ENCODE peak calls at places on chromosomes 16 and 17, in four cellular contexts. One of them, this sample, is unnamed.

GRCh38 chr16:8660841-8661301 is 13.5 kb upstream of the ABAT start:
- DNase-seq in GM23338: peak; percentile 94
- DNase-seq in astrocyte of the spinal cord: peak; percentile 64
- DNase-seq in gastrocnemius medialis: peak; percentile 35
- DNase-seq in this sample: no peak

GRCh38 chr17:49290690-49291326 is 60.2 kb upstream of the PHOSPHO1 start:
- DNase-seq in gastrocnemius medialis: no peak
- DNase-seq in astrocyte of the spinal cord: peak; percentile 39
- DNase-seq in GM23338: peak; percentile 71
- DNase-seq in this sample: peak; percentile 4

GRCh38 chr17:51643702-51644490 is 383.6 kb downstream of the UTP18 start:
- DNase-seq in GM23338: no peak
- DNase-seq in astrocyte of the spinal cord: no peak
- DNase-seq in gastrocnemius medialis: no peak
- DNase-seq in this sample: no peak

GRCh38 chr16:75011634-75012307 is 12.9 kb downstream of the ZNRF1 start:
- DNase-seq in gastrocnemius medialis: no peak
- DNase-seq in GM23338: no peak
- DNase-seq in astrocyte of the spinal cord: peak; percentile 92
- DNase-seq in this sample: peak; percentile 75

GRCh38 chr17:47205419-47205963 is 3.7 kb upstream of the MYL4 start:
- DNase-seq in gastrocnemius medialis: peak; percentile 60
- DNase-seq in astrocyte of the spinal cord: peak; percentile 79
- DNase-seq in GM23338: peak; percentile 44
- DNase-seq in this sample: peak; percentile 73

GRCh38 chr17:8463089-8463488 is 27.4 kb downstream of the NDEL1 start:
- DNase-seq in GM23338: no peak
- DNase-seq in gastrocnemius medialis: no peak
- DNase-seq in astrocyte of the spinal cord: peak; percentile 16
- DNase-seq in this sample: peak; percentile 20

GRCh38 chr16:2009302-2009711 is 314 bp downstream of the ZNF598 start:
- DNase-seq in gastrocnemius medialis: no peak
- DNase-seq in GM23338: no peak
- DNase-seq in astrocyte of the spinal cord: no peak
- DNase-seq in this sample: no peak

GRCh38 chr17:67030641-67031040 is 13.7 kb upstream of the CACNG1 start:
- DNase-seq in gastrocnemius medialis: no peak
- DNase-seq in GM23338: no peak
- DNase-seq in astrocyte of the spinal cord: no peak
- DNase-seq in this sample: no peak

GRCh38 chr17:44137891-44138709 is 3.6 kb upstream of the HROB start:
- DNase-seq in GM23338: peak; percentile 80
- DNase-seq in gastrocnemius medialis: peak; percentile 74
- DNase-seq in astrocyte of the spinal cord: peak; percentile 100
- DNase-seq in this sample: peak; percentile 99

GRCh38 chr17:72656114-72656763 is 436.2 kb downstream of the SLC39A11 start:
- DNase-seq in astrocyte of the spinal cord: no peak
- DNase-seq in gastrocnemius medialis: no peak
- DNase-seq in GM23338: no peak
- DNase-seq in this sample: no peak

GRCh38 chr16:49793244-49793643 is 62.7 kb downstream of the ZNF423 start:
- DNase-seq in GM23338: no peak
- DNase-seq in gastrocnemius medialis: no peak
- DNase-seq in astrocyte of the spinal cord: no peak
- DNase-seq in this sample: no peak

GRCh38 chr16:88354229-88355092 is 28.3 kb upstream of the ZNF469 start:
- DNase-seq in astrocyte of the spinal cord: no peak
- DNase-seq in gastrocnemius medialis: no peak
- DNase-seq in GM23338: no peak
- DNase-seq in this sample: no peak

GRCh38 chr16:4500283-4500682 is 24.1 kb downstream of the HMOX2 start:
- DNase-seq in gastrocnemius medialis: peak; percentile 70
- DNase-seq in GM23338: no peak
- DNase-seq in astrocyte of the spinal cord: peak; percentile 79
- DNase-seq in this sample: no peak

GRCh38 chr17:30232015-30232821 is 3.3 kb downstream of the SLC6A4 start:
- DNase-seq in gastrocnemius medialis: no peak
- DNase-seq in astrocyte of the spinal cord: no peak
- DNase-seq in GM23338: no peak
- DNase-seq in this sample: no peak

GRCh38 chr16:66030036-66030435 is 336.5 kb upstream of the CDH5 start:
- DNase-seq in GM23338: no peak
- DNase-seq in astrocyte of the spinal cord: peak; percentile 77
- DNase-seq in gastrocnemius medialis: no peak
- DNase-seq in this sample: peak; percentile 40

GRCh38 chr17:39069114-39069756 is 82.2 kb downstream of the PLXDC1 start:
- DNase-seq in astrocyte of the spinal cord: peak; percentile 38
- DNase-seq in GM23338: peak; percentile 82
- DNase-seq in gastrocnemius medialis: no peak
- DNase-seq in this sample: no peak

GRCh38 chr17:40936976-40937375 is 470 bp downstream of the KRT23 start:
- DNase-seq in GM23338: peak; percentile 20
- DNase-seq in gastrocnemius medialis: no peak
- DNase-seq in astrocyte of the spinal cord: no peak
- DNase-seq in this sample: no peak

GRCh38 chr17:73208139-73208827 is 15.4 kb downstream of the COG1 start:
- DNase-seq in gastrocnemius medialis: no peak
- DNase-seq in astrocyte of the spinal cord: no peak
- DNase-seq in GM23338: no peak
- DNase-seq in this sample: no peak

GRCh38 chr16:78932395-78932794 is 668.1 kb downstream of the MAF start:
- DNase-seq in astrocyte of the spinal cord: no peak
- DNase-seq in gastrocnemius medialis: no peak
- DNase-seq in GM23338: no peak
- DNase-seq in this sample: no peak

GRCh38 chr16:57260294-57260929 is 15.4 kb downstream of the ARL2BP start:
- DNase-seq in astrocyte of the spinal cord: peak; percentile 78
- DNase-seq in gastrocnemius medialis: no peak
- DNase-seq in GM23338: peak; percentile 79
- DNase-seq in this sample: peak; percentile 28

GRCh38 chr16:2159052-2159838 is 3.7 kb downstream of the TRAF7 start:
- DNase-seq in gastrocnemius medialis: no peak
- DNase-seq in astrocyte of the spinal cord: peak; percentile 89
- DNase-seq in GM23338: no peak
- DNase-seq in this sample: no peak

GRCh38 chr16:29806096-29806579 is at the start of gene MAZ:
- DNase-seq in astrocyte of the spinal cord: no peak
- DNase-seq in gastrocnemius medialis: no peak
- DNase-seq in GM23338: no peak
- DNase-seq in this sample: peak; percentile 81

GRCh38 chr17:81731271-81731670 is 19.2 kb downstream of the SLC25A10 start:
- DNase-seq in GM23338: no peak
- DNase-seq in gastrocnemius medialis: no peak
- DNase-seq in astrocyte of the spinal cord: peak; percentile 49
- DNase-seq in this sample: no peak

GRCh38 chr16:2969545-2970521 is 685 bp downstream of the PAQR4 start:
- DNase-seq in gastrocnemius medialis: peak; percentile 52
- DNase-seq in GM23338: peak; percentile 93
- DNase-seq in astrocyte of the spinal cord: peak; percentile 33
- DNase-seq in this sample: no peak

GRCh38 chr17:48490391-48491026 is 40.3 kb downstream of the HOXB1 start:
- DNase-seq in astrocyte of the spinal cord: no peak
- DNase-seq in gastrocnemius medialis: no peak
- DNase-seq in GM23338: no peak
- DNase-seq in this sample: no peak

GRCh38 chr16:75580-76501 is 2.2 kb upstream of the MPG start:
- DNase-seq in GM23338: peak; percentile 70
- DNase-seq in astrocyte of the spinal cord: peak; percentile 77
- DNase-seq in gastrocnemius medialis: peak; percentile 79
- DNase-seq in this sample: peak; percentile 71

GRCh38 chr16:79375351-79375750 is 225.2 kb downstream of the MAF start:
- DNase-seq in gastrocnemius medialis: no peak
- DNase-seq in astrocyte of the spinal cord: no peak
- DNase-seq in GM23338: no peak
- DNase-seq in this sample: no peak

GRCh38 chr16:68377667-68378420 is 67.0 kb downstream of the PRMT7 start:
- DNase-seq in GM23338: no peak
- DNase-seq in gastrocnemius medialis: no peak
- DNase-seq in astrocyte of the spinal cord: peak; percentile 17
- DNase-seq in this sample: peak; percentile 16

GRCh38 chr17:61579961-61580360 is 11.1 kb downstream of the NACA2 start:
- DNase-seq in gastrocnemius medialis: no peak
- DNase-seq in GM23338: peak; percentile 15
- DNase-seq in astrocyte of the spinal cord: no peak
- DNase-seq in this sample: no peak

GRCh38 chr16:31513126-31513525 is 4.9 kb upstream of the RUSF1 start:
- DNase-seq in gastrocnemius medialis: no peak
- DNase-seq in GM23338: no peak
- DNase-seq in astrocyte of the spinal cord: peak; percentile 59
- DNase-seq in this sample: peak; percentile 41

DNA sequence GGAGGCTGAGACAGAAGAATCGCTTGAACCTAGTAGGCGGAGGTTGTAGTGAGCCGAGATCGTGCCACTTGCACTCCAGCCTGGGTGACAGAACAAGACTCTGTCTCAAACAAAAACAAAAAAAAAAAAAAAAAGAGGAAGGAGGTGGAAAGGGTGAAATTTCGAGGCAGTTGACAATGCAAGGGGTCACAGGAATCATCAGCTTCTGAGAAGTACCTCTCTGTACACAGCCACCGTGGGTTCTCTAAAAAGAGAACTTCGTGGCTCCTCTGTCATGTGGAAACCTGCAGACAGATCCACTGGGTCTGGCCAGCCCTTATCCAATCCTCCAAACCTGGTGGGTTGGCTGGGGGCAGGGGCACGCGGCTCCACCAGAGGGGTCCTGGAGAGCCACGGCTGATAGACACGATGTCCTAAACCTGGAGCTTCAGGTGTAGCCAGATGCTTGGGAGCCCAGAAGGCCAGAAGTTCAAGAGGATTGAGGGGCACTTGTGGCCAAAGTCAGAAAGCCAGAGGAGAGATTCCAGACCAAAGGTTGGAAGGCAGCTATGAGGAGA is 554 bp upstream of the CD300LF start:
- DNase-seq in GM23338: no peak
- DNase-seq in astrocyte of the spinal cord: no peak
- DNase-seq in gastrocnemius medialis: no peak
- DNase-seq in this sample: no peak
- H3K4me3 ChIP-seq in GM23338: no peak overlapping the region
- H3K4me3 ChIP-seq in astrocyte of the spinal cord: no peak overlapping the region
- H3K4me3 ChIP-seq in gastrocnemius medialis: no peak overlapping the region
- H3K4me3 ChIP-seq in this sample: no peak overlapping the region

GRCh38 chr16:58487566-58488351 is 12.2 kb upstream of the NDRG4 start:
- DNase-seq in GM23338: peak; percentile 98
- DNase-seq in gastrocnemius medialis: peak; percentile 64
- DNase-seq in astrocyte of the spinal cord: peak; percentile 73
- DNase-seq in this sample: peak; percentile 13
- H3K4me3 ChIP-seq in GM23338: peak overlapping the region; percentile 31
- H3K4me3 ChIP-seq in gastrocnemius medialis: peak overlapping the region; percentile 41
- H3K4me3 ChIP-seq in astrocyte of the spinal cord: no peak overlapping the region
- H3K4me3 ChIP-seq in this sample: peak overlapping the region; percentile 25

GRCh38 chr16:55056585-55057520 is 126.2 kb downstream of the IRX5 start:
- DNase-seq in astrocyte of the spinal cord: no peak
- DNase-seq in gastrocnemius medialis: no peak
- DNase-seq in GM23338: peak; percentile 95
- DNase-seq in this sample: no peak
- H3K4me3 ChIP-seq in astrocyte of the spinal cord: peak overlapping the region; percentile 3
- H3K4me3 ChIP-seq in gastrocnemius medialis: peak overlapping the region; percentile 32
- H3K4me3 ChIP-seq in GM23338: peak overlapping the region; percentile 69
- H3K4me3 ChIP-seq in this sample: peak overlapping the region; percentile 28

DNA sequence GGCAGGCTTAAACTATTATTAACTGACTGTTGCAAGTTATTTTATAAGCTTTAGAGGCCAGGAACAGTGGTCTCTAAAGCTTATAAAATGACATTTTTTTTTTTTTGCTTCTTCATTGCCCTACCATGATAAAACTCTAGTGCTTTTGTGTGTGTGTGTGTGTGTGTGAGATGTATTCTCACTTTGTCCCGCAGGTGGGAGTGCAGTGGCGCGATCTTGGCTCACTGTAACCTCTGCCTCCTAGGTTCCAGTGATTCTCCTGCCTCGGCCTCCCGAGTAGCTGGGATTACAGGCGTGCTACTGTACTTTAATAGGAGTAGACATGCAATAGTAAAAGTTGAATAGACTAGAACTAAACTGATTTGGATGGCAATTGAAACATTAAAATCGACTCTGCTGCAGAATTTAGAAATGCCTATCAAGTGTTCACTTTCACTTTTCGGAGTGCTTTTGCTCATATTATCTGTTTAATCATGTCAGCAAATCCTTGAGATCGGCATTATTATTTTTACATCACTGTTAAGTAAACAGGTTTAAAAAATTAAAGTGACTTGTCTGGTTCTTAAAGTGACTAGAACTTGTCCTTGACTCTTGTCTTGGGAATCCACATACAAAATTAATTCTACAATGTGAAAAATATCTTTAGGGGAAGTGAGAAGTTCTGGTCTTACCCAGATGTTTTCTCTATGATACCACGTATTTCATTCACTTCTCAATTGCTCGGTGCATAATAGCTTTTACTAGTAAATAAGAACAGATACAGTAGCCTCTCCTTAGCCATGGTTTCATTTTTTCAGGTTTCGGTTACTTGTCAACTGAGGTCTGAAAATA is 8.4 kb upstream of the PCTP start:
- DNase-seq in astrocyte of the spinal cord: no peak
- DNase-seq in gastrocnemius medialis: no peak
- DNase-seq in GM23338: no peak
- DNase-seq in this sample: no peak
- H3K4me3 ChIP-seq in astrocyte of the spinal cord: no peak overlapping the region
- H3K4me3 ChIP-seq in gastrocnemius medialis: no peak overlapping the region
- H3K4me3 ChIP-seq in GM23338: no peak overlapping the region
- H3K4me3 ChIP-seq in this sample: no peak overlapping the region

GRCh38 chr17:63824362-63824761 is 2.9 kb upstream of the PSMC5 start:
- DNase-seq in gastrocnemius medialis: no peak
- DNase-seq in astrocyte of the spinal cord: no peak
- DNase-seq in GM23338: no peak
- DNase-seq in this sample: no peak
- H3K4me3 ChIP-seq in gastrocnemius medialis: no peak overlapping the region
- H3K4me3 ChIP-seq in astrocyte of the spinal cord: no peak overlapping the region
- H3K4me3 ChIP-seq in GM23338: no peak overlapping the region
- H3K4me3 ChIP-seq in this sample: no peak overlapping the region

GRCh38 chr17:64084940-64085649 is 44.8 kb downstream of the ERN1 start:
- DNase-seq in astrocyte of the spinal cord: no peak
- DNase-seq in gastrocnemius medialis: no peak
- DNase-seq in GM23338: peak; percentile 59
- DNase-seq in this sample: no peak

GRCh38 chr17:64085650-64086005 is 44.3 kb downstream of the ERN1 start:
- DNase-seq in astrocyte of the spinal cord: no peak
- DNase-seq in GM23338: no peak
- DNase-seq in gastrocnemius medialis: no peak
- DNase-seq in this sample: no peak

GRCh38 chr17:64084086-64084939 is 45.6 kb downstream of the ERN1 start:
- DNase-seq in astrocyte of the spinal cord: peak; percentile 26
- DNase-seq in GM23338: peak; percentile 49
- DNase-seq in gastrocnemius medialis: no peak
- DNase-seq in this sample: no peak

GRCh38 chr17:64090144-64090543 is 39.8 kb downstream of the ERN1 start:
- DNase-seq in gastrocnemius medialis: no peak
- DNase-seq in astrocyte of the spinal cord: no peak
- DNase-seq in GM23338: no peak
- DNase-seq in this sample: no peak

GRCh38 chr17:64087252-64088005 is 42.5 kb downstream of the ERN1 start:
- DNase-seq in astrocyte of the spinal cord: no peak
- DNase-seq in gastrocnemius medialis: no peak
- DNase-seq in GM23338: no peak
- DNase-seq in this sample: no peak
- H3K4me3 ChIP-seq in astrocyte of the spinal cord: no peak overlapping the region
- H3K4me3 ChIP-seq in gastrocnemius medialis: no peak overlapping the region
- H3K4me3 ChIP-seq in GM23338: no peak overlapping the region
- H3K4me3 ChIP-seq in this sample: no peak overlapping the region

This sample was measured in skeletal muscle cell.